ENCODE peak calls at places on chromosome 7, in nine cellular contexts. One of them, this sample, is unnamed.
A peak's percentile ranks its signal among the peaks of the same experiment; 100 is the strongest.

GRCh38 chr7:157061979-157062378 is 51.5 kb upstream of the MNX1 start:
- DNase-seq in AG04450: no peak
- DNase-seq in H1: no peak
- DNase-seq in IMR-90: no peak
- DNase-seq in GM23248: no peak
- DNase-seq in upper lobe of left lung: no peak
- DNase-seq in psoas muscle: no peak
- DNase-seq in A549: no peak
- DNase-seq in left ventricle myocardium inferior: no peak
- DNase-seq in this sample: no peak

GRCh38 chr7:140810830-140811556 is 113.7 kb downstream of the BRAF start:
- DNase-seq in A549: peak; percentile 75
- DNase-seq in psoas muscle: no peak
- DNase-seq in IMR-90: peak; percentile 66
- DNase-seq in GM23248: peak; percentile 72
- DNase-seq in H1: peak; percentile 73
- DNase-seq in left ventricle myocardium inferior: no peak
- DNase-seq in AG04450: peak; percentile 36
- DNase-seq in upper lobe of left lung: no peak
- DNase-seq in this sample: peak; percentile 57

GRCh38 chr7:105278973-105279687 is 109.6 kb downstream of the SRPK2 start:
- DNase-seq in GM23248: peak; percentile 39
- DNase-seq in IMR-90: no peak
- DNase-seq in H1: no peak
- DNase-seq in psoas muscle: no peak
- DNase-seq in upper lobe of left lung: peak; percentile 31
- DNase-seq in A549: no peak
- DNase-seq in left ventricle myocardium inferior: no peak
- DNase-seq in AG04450: no peak
- DNase-seq in this sample: no peak

GRCh38 chr7:99098824-99099498 is 44.9 kb downstream of the SMURF1 start:
- DNase-seq in GM23248: peak; percentile 71
- DNase-seq in left ventricle myocardium inferior: no peak
- DNase-seq in psoas muscle: no peak
- DNase-seq in H1: no peak
- DNase-seq in IMR-90: no peak
- DNase-seq in A549: peak; percentile 76
- DNase-seq in AG04450: no peak
- DNase-seq in upper lobe of left lung: no peak
- DNase-seq in this sample: no peak

GRCh38 chr7:28739826-28740225 is 218.3 kb downstream of the TRIL start:
- DNase-seq in GM23248: no peak
- DNase-seq in A549: no peak
- DNase-seq in psoas muscle: no peak
- DNase-seq in upper lobe of left lung: no peak
- DNase-seq in left ventricle myocardium inferior: no peak
- DNase-seq in AG04450: no peak
- DNase-seq in IMR-90: no peak
- DNase-seq in H1: no peak
- DNase-seq in this sample: no peak

GRCh38 chr7:68421712-68422111 is 1176.6 kb upstream of the AUTS2 start:
- DNase-seq in psoas muscle: no peak
- DNase-seq in A549: no peak
- DNase-seq in GM23248: no peak
- DNase-seq in H1: no peak
- DNase-seq in upper lobe of left lung: no peak
- DNase-seq in IMR-90: no peak
- DNase-seq in left ventricle myocardium inferior: no peak
- DNase-seq in AG04450: no peak
- DNase-seq in this sample: no peak

GRCh38 chr7:90599038-90599437 is 2.9 kb downstream of the CDK14 start:
- DNase-seq in upper lobe of left lung: no peak
- DNase-seq in AG04450: no peak
- DNase-seq in H1: no peak
- DNase-seq in psoas muscle: no peak
- DNase-seq in IMR-90: peak; percentile 37
- DNase-seq in A549: no peak
- DNase-seq in left ventricle myocardium inferior: no peak
- DNase-seq in GM23248: no peak
- DNase-seq in this sample: no peak

GRCh38 chr7:94056796-94057207 is 52.6 kb upstream of the BET1 start:
- DNase-seq in left ventricle myocardium inferior: no peak
- DNase-seq in IMR-90: peak; percentile 98
- DNase-seq in AG04450: peak; percentile 85
- DNase-seq in A549: peak; percentile 42
- DNase-seq in upper lobe of left lung: no peak
- DNase-seq in GM23248: peak; percentile 90
- DNase-seq in H1: no peak
- DNase-seq in psoas muscle: no peak
- DNase-seq in this sample: no peak

GRCh38 chr7:107450970-107451369 is 18.9 kb upstream of the GPR22 start:
- DNase-seq in A549: no peak
- DNase-seq in AG04450: no peak
- DNase-seq in IMR-90: no peak
- DNase-seq in left ventricle myocardium inferior: no peak
- DNase-seq in H1: no peak
- DNase-seq in psoas muscle: no peak
- DNase-seq in GM23248: no peak
- DNase-seq in upper lobe of left lung: no peak
- DNase-seq in this sample: no peak

GRCh38 chr7:134368851-134369533 is 52.3 kb upstream of the SLC35B4 start:
- DNase-seq in psoas muscle: no peak
- DNase-seq in upper lobe of left lung: no peak
- DNase-seq in GM23248: peak; percentile 84
- DNase-seq in A549: peak; percentile 97
- DNase-seq in AG04450: peak; percentile 23
- DNase-seq in H1: no peak
- DNase-seq in IMR-90: peak; percentile 51
- DNase-seq in left ventricle myocardium inferior: no peak
- DNase-seq in this sample: no peak

GRCh38 chr7:47183896-47184629 is 397.8 kb downstream of the TNS3 start:
- DNase-seq in GM23248: no peak
- DNase-seq in AG04450: no peak
- DNase-seq in IMR-90: no peak
- DNase-seq in upper lobe of left lung: no peak
- DNase-seq in psoas muscle: no peak
- DNase-seq in A549: no peak
- DNase-seq in left ventricle myocardium inferior: peak; percentile 31
- DNase-seq in H1: no peak
- DNase-seq in this sample: no peak

GRCh38 chr7:45124351-45124750 is 12.9 kb upstream of the TBRG4 start:
- DNase-seq in H1: no peak
- DNase-seq in A549: no peak
- DNase-seq in IMR-90: no peak
- DNase-seq in left ventricle myocardium inferior: no peak
- DNase-seq in psoas muscle: no peak
- DNase-seq in GM23248: no peak
- DNase-seq in AG04450: no peak
- DNase-seq in upper lobe of left lung: no peak
- DNase-seq in this sample: no peak

DNA sequence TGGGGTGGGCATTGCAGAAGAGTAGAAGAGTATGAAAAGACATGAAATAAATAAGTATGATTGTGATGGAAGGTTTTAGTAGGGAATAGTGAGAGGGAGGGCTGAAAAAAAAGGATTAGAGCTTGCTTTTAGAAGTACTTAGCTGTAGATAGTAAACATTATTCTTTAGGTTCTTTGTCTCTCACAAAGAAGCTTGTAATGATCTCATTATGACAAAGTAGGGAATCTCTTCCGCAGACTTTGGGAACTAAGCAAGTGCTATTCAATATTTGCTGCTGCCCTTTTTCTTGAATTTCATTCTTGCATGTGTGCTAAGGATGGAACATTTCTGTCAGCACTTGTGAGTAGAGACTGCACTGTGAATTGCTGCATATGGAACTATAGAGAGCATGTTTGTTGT is 173.3 kb downstream of the ST7 start:
- DNase-seq in left ventricle myocardium inferior: no peak
- DNase-seq in GM23248: no peak
- DNase-seq in upper lobe of left lung: no peak
- DNase-seq in AG04450: no peak
- DNase-seq in A549: no peak
- DNase-seq in H1: no peak
- DNase-seq in psoas muscle: no peak
- DNase-seq in IMR-90: peak; percentile 51
- DNase-seq in this sample: no peak
- H3K27ac ChIP-seq in left ventricle myocardium inferior: no peak overlapping the region
- H3K27ac ChIP-seq in GM23248: peak overlapping the region; percentile 79
- H3K27ac ChIP-seq in upper lobe of left lung: no peak overlapping the region
- H3K27ac ChIP-seq in AG04450: no peak overlapping the region
- H3K27ac ChIP-seq in A549: no peak overlapping the region
- H3K27ac ChIP-seq in H1: no peak overlapping the region
- H3K27ac ChIP-seq in psoas muscle: no peak overlapping the region
- H3K27ac ChIP-seq in IMR-90: no peak overlapping the region
- H3K27ac ChIP-seq in this sample: no peak overlapping the region

DNA sequence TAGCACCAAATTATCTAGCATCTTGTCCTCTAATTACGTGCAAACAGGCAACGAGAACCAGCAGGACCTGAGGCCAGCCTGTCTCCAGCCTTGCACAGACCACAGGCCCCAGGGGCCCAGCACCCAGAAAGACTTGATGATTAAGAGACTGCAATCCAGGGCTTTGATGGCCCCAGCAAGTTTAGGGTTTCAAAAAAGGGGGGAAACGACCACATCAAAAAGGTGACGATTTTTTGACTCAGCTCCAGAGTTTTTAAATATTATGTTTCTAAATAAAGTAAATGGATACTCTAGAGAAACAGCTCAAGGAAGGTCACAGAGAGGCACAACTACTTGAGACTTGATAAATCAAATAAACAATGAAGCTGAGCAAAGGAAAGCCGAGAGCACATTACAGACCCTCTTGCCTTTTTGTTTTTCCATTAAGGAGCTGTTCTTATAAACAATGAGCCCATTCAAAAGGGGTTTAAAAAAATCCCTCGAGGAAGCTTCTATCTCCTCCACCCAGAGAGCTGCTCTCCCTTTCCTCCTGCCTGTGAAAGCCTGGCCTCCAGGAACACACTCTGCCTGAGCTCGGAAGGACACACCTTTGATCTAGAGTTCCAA is 44.1 kb downstream of the GLI3 start:
- DNase-seq in AG04450: no peak
- DNase-seq in A549: no peak
- DNase-seq in H1: no peak
- DNase-seq in psoas muscle: no peak
- DNase-seq in upper lobe of left lung: no peak
- DNase-seq in left ventricle myocardium inferior: no peak
- DNase-seq in IMR-90: peak; percentile 38
- DNase-seq in GM23248: no peak
- DNase-seq in this sample: no peak
- H3K27ac ChIP-seq in AG04450: peak overlapping the region; percentile 50
- H3K27ac ChIP-seq in A549: no peak overlapping the region
- H3K27ac ChIP-seq in H1: no peak overlapping the region
- H3K27ac ChIP-seq in psoas muscle: no peak overlapping the region
- H3K27ac ChIP-seq in upper lobe of left lung: no peak overlapping the region
- H3K27ac ChIP-seq in left ventricle myocardium inferior: peak overlapping the region; percentile 31
- H3K27ac ChIP-seq in IMR-90: peak overlapping the region; percentile 45
- H3K27ac ChIP-seq in GM23248: no peak overlapping the region
- H3K27ac ChIP-seq in this sample: no peak overlapping the region

GRCh38 chr7:43631559-43631958 is 48.7 kb downstream of the STK17A start:
- DNase-seq in IMR-90: no peak
- DNase-seq in H1: no peak
- DNase-seq in AG04450: no peak
- DNase-seq in upper lobe of left lung: no peak
- DNase-seq in left ventricle myocardium inferior: no peak
- DNase-seq in psoas muscle: no peak
- DNase-seq in A549: no peak
- DNase-seq in GM23248: no peak
- DNase-seq in this sample: no peak
- H3K27ac ChIP-seq in IMR-90: no peak overlapping the region
- H3K27ac ChIP-seq in H1: no peak overlapping the region
- H3K27ac ChIP-seq in AG04450: no peak overlapping the region
- H3K27ac ChIP-seq in upper lobe of left lung: no peak overlapping the region
- H3K27ac ChIP-seq in left ventricle myocardium inferior: no peak overlapping the region
- H3K27ac ChIP-seq in psoas muscle: no peak overlapping the region
- H3K27ac ChIP-seq in A549: no peak overlapping the region
- H3K27ac ChIP-seq in GM23248: peak overlapping the region; percentile 3
- H3K27ac ChIP-seq in this sample: no peak overlapping the region

DNA sequence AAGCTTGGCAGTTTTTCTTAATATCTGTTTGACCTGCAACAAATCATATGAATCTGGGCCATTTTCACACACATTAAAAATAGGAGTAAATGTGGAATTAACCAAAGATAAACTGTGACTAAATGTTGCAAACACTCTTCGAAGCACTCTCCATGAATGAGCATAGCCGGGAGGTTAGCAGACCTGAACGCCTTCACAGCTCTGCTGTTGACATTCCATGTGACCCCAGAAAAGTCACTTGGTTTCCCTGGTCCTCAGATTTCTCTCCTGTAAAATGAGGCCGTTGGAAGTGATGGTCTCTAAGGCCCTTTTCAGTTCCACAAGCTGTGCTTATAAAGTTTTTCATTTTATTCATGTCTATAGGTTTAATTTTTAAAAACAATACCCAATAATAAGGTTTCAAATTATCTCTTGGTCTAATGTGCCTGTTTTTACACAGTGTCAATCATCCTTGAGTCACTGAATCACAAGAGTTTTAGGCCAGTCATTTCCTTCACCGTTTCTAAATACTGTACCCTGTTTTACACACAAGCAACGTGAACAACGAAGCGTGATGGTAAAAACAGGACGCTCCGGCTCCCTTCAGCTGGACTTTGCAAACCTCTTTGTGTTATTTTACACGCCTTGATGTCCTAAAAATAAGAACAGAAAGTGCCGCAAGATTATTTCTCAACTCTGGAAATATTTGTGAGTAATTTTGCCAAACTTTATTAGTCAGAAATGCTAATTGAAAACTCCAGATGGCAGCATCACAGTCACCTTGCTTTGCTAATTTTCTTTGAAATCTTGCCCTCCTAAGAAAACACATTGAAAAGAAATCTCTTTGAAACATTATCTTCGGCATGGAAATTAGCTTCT is 38.6 kb upstream of the MET start:
- DNase-seq in psoas muscle: peak; percentile 79
- DNase-seq in GM23248: peak; percentile 67
- DNase-seq in AG04450: no peak
- DNase-seq in IMR-90: no peak
- DNase-seq in H1: no peak
- DNase-seq in left ventricle myocardium inferior: no peak
- DNase-seq in upper lobe of left lung: no peak
- DNase-seq in A549: no peak
- DNase-seq in this sample: no peak
- H3K27ac ChIP-seq in psoas muscle: peak overlapping the region; percentile 79
- H3K27ac ChIP-seq in GM23248: peak overlapping the region; percentile 66
- H3K27ac ChIP-seq in AG04450: no peak overlapping the region
- H3K27ac ChIP-seq in IMR-90: no peak overlapping the region
- H3K27ac ChIP-seq in H1: no peak overlapping the region
- H3K27ac ChIP-seq in left ventricle myocardium inferior: no peak overlapping the region
- H3K27ac ChIP-seq in upper lobe of left lung: peak overlapping the region; percentile 28
- H3K27ac ChIP-seq in A549: peak overlapping the region; percentile 85
- H3K27ac ChIP-seq in this sample: no peak overlapping the region

DNA sequence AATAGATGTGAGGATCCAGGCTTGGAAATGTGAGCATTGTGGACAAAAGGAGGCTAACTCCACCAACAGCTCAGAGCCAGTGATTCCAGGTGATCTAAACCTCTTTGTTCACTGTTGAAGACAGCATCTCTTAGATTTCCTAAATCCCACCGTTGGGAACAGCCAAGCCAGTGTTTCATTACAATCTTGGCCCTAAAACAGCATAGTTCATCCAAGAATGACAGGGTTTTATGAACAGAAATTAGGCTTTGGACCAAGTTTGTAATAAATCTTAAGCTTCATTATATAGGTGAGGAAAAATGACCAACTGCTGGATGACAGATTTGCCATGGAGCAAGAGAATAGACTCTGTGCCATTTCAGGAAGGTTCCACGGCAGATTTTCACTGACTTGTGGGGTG is 65.8 kb downstream of the MTURN start:
- DNase-seq in AG04450: no peak
- DNase-seq in A549: no peak
- DNase-seq in H1: no peak
- DNase-seq in upper lobe of left lung: no peak
- DNase-seq in psoas muscle: no peak
- DNase-seq in IMR-90: no peak
- DNase-seq in left ventricle myocardium inferior: no peak
- DNase-seq in GM23248: no peak
- DNase-seq in this sample: no peak
- H3K27ac ChIP-seq in AG04450: no peak overlapping the region
- H3K27ac ChIP-seq in A549: no peak overlapping the region
- H3K27ac ChIP-seq in H1: no peak overlapping the region
- H3K27ac ChIP-seq in upper lobe of left lung: no peak overlapping the region
- H3K27ac ChIP-seq in psoas muscle: no peak overlapping the region
- H3K27ac ChIP-seq in IMR-90: no peak overlapping the region
- H3K27ac ChIP-seq in left ventricle myocardium inferior: no peak overlapping the region
- H3K27ac ChIP-seq in GM23248: no peak overlapping the region
- H3K27ac ChIP-seq in this sample: no peak overlapping the region

This sample was measured in substantia nigra.